ENCODE peak calls at places on chromosome 6, in five cellular contexts. Q is psoas muscle; B is H9; D is HCT116; H is CD8-positive, alpha-beta T cell. E is an unnamed sample.

GRCh38 chr6:49406241-49406970 is 56.6 kb downstream of the MMUT start:
- DNase-seq in Q (no peak), B (no peak), D (no peak), H (no peak), E (no peak)

GRCh38 chr6:140857734-140858380 is 1274.9 kb upstream of the GJE1 start:
- DNase-seq in Q (no peak), B (no peak), D (peak; percentile 24), H (no peak), E (no peak)

GRCh38 chr6:115665310-115665709 is 395.4 kb downstream of the FRK start:
- DNase-seq in Q (no peak), B (no peak), D (no peak), H (no peak), E (no peak)

GRCh38 chr6:24991748-24992467 is 56.1 kb upstream of the RIPOR2 start:
- DNase-seq in Q (no peak), B (peak; percentile 63), D (peak; percentile 42), H (peak; percentile 81), E (peak; percentile 69)

GRCh38 chr6:1679691-1680068 is 70.0 kb downstream of the FOXC1 start:
- DNase-seq in Q (no peak), B (no peak), D (no peak), H (no peak), E (no peak)

GRCh38 chr6:30793521-30794194 is 49.3 kb upstream of the IER3 start:
- DNase-seq in Q (no peak), B (no peak), D (no peak), H (peak; percentile 64), E (no peak)

GRCh38 chr6:75204959-75205775 is 686 bp downstream of the COL12A1 start:
- DNase-seq in Q (peak; percentile 42), B (peak; percentile 41), D (no peak), H (no peak), E (no peak)

GRCh38 chr6:91751496-91751895 is 1164.6 kb upstream of the MAP3K7 start:
- DNase-seq in Q (no peak), B (no peak), D (no peak), H (no peak), E (no peak)

GRCh38 chr6:34536959-34537848 is 18.9 kb downstream of the SPDEF start:
- DNase-seq in Q (no peak), B (no peak), D (no peak), H (no peak), E (no peak)

GRCh38 chr6:41527721-41528408 is 18.3 kb upstream of the FOXP4 start:
- DNase-seq in Q (no peak), B (no peak), D (no peak), H (no peak), E (no peak)

GRCh38 chr6:89443658-89444057 is 10.7 kb downstream of the ANKRD6 start:
- DNase-seq in Q (no peak), B (no peak), D (no peak), H (no peak), E (no peak)

GRCh38 chr6:91106083-91106482 is 519.2 kb upstream of the MAP3K7 start:
- DNase-seq in Q (no peak), B (no peak), D (no peak), H (no peak), E (no peak)

GRCh38 chr6:71698698-71699097 is 187.7 kb upstream of the RIMS1 start:
- DNase-seq in Q (no peak), B (no peak), D (no peak), H (no peak), E (no peak)

GRCh38 chr6:18045507-18045906 is 58.1 kb upstream of the KIF13A start:
- DNase-seq in Q (no peak), B (no peak), D (no peak), H (no peak), E (no peak)

GRCh38 chr6:92753956-92754355 is 665.4 kb downstream of the EPHA7 start:
- DNase-seq in Q (no peak), B (no peak), D (no peak), H (no peak), E (no peak)

GRCh38 chr6:73579389-73579788 is 58.6 kb upstream of the EEF1A1 start:
- DNase-seq in Q (peak; percentile 31), B (peak; percentile 55), D (no peak), H (no peak), E (no peak)

GRCh38 chr6:44192428-44193041 is 24.2 kb upstream of the MYMX start:
- DNase-seq in Q (no peak), B (peak; percentile 62), D (no peak), H (no peak), E (no peak)

GRCh38 chr6:38273325-38273724 is 366.4 kb downstream of the BTBD9 start:
- DNase-seq in Q (no peak), B (no peak), D (no peak), H (no peak), E (no peak)

GRCh38 chr6:166743925-166744653 is 117.0 kb upstream of the RPS6KA2 start:
- DNase-seq in Q (no peak), B (no peak), D (no peak), H (peak; percentile 40), E (no peak)

GRCh38 chr6:61606500-61606899 is 679.5 kb downstream of the KHDRBS2 start:
- DNase-seq in Q (no peak), B (peak; percentile 35), D (no peak), H (no peak), E (no peak)

GRCh38 chr6:113893866-113894265 is 36.7 kb downstream of the MARCKS start:
- DNase-seq in Q (no peak), B (no peak), D (no peak), H (no peak), E (no peak)

GRCh38 chr6:93423542-93423941 is 4.2 kb upstream of the EPHA7 start:
- DNase-seq in Q (peak; percentile 6), B (peak; percentile 47), D (peak; percentile 8), H (no peak), E (no peak)

GRCh38 chr6:743320-744096 is 50.6 kb upstream of the EXOC2 start:
- DNase-seq in Q (no peak), B (no peak), D (no peak), H (no peak), E (no peak)

GRCh38 chr6:105485456-105485855 is 82.6 kb upstream of the PREP start:
- DNase-seq in Q (no peak), B (no peak), D (no peak), H (no peak), E (no peak)

GRCh38 chr6:169470790-169471189 is 217.1 kb upstream of the THBS2 start:
- DNase-seq in Q (no peak), B (no peak), D (no peak), H (no peak), E (no peak)
- H3K9me3 ChIP-seq in Q (peaks cover 20% of the 10 kb centered on the region), B (peaks cover 22% of the 10 kb centered on the region), D (peaks cover 4% of the 10 kb centered on the region), H (peaks cover 11% of the 10 kb centered on the region), E (peaks cover 41% of the 10 kb centered on the region)

GRCh38 chr6:70292144-70292543 is 10.7 kb downstream of the COL9A1 start:
- DNase-seq in Q (no peak), B (no peak), D (no peak), H (no peak), E (no peak)

GRCh38 chr6:70289299-70289698 is 13.6 kb downstream of the COL9A1 start:
- DNase-seq in Q (no peak), B (no peak), D (no peak), H (no peak), E (no peak)
- TF ChIP-seq CTCF in Q (no peak), B (peak; percentile 50), D (no peak), H (no peak), E (no peak)

GRCh38 chr6:133632906-133633305 is 256.0 kb upstream of the TCF21 start:
- DNase-seq in Q (no peak), B (no peak), D (no peak), H (no peak), E (no peak)
- H3K27ac ChIP-seq in Q (no peak overlapping the region), B (no peak overlapping the region), D (no peak overlapping the region), H (no peak overlapping the region), E (no peak overlapping the region)

DNA sequence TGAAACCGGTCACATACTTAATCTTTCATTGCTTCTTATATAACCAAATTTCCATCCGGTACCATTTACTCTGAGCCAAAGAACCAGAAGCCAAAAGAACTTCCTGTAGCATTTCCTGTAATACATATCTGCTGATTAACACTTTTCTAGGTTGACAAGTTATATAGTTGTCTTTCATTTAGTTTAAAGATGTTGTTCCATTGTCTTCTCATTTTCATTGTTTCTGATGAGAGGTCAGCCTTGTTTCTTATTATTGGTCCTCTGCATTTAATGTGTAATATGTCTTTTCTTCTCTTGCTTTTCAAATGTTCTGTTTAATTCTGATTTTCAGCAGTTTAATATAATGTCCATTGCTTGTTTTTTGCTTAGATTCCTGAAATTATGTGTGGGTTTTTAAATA is 214.5 kb upstream of the CCN2 start:
- DNase-seq in Q (no peak), B (no peak), D (no peak), H (no peak), E (no peak)
- H3K9me3 ChIP-seq in Q (no peaks in the 10 kb centered on the region), B (no peaks in the 10 kb centered on the region), D (no peaks in the 10 kb centered on the region), H (no peaks in the 10 kb centered on the region), E (no peaks in the 10 kb centered on the region)

DNA sequence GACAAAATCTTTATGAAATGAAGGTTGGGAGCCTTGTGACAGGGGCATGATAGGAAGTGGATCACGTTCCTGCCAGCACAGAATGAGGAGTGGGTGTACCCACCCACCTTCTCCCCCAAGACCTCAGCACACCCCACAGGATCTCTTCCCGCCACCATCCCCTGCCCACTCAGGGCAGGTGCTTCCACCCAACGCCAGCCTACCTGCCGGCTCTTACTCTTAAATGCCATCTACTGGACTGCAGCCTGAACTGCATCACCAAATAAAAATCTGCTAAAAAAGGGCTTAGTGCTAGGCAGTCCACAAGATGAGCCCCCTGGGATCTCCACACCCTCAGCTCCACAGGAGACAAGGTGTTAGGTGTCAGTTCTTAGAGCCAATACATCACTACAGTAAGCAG is 20.6 kb downstream of the DTNBP1 start:
- DNase-seq in Q (no peak), B (peak; percentile 52), D (no peak), H (no peak), E (no peak)
- TF ChIP-seq CTCF in Q (no peak), B (peak; percentile 73), D (peak; percentile 51), H (no peak), E (no peak)

E was measured in CD4-positive, alpha-beta T cell.